ENCODE peak calls at places on chromosomes 1 and 21, in six cellular contexts. F, H, W, S, T and X are unnamed samples.
A peak's percentile ranks its signal among the peaks of the same experiment; 100 is the strongest.

GRCh38 chr1:116855788-116856187 is 53.9 kb upstream of the PTGFRN start:
- DNase-seq in F (no peak), H (no peak), W (no peak), S (no peak), T (peak; percentile 88), X (no peak)

GRCh38 chr1:248625971-248626370 is 8.9 kb downstream of the OR2T11 start:
- DNase-seq in F (no peak), H (no peak), W (no peak), S (no peak), T (no peak), X (no peak)

GRCh38 chr1:157152510-157152909 is 14.3 kb upstream of the ETV3 start:
- DNase-seq in F (no peak), H (no peak), W (no peak), S (no peak), T (no peak), X (no peak)

GRCh38 chr1:84876353-84876752 is 16.7 kb downstream of the LPAR3 start:
- DNase-seq in F (no peak), H (no peak), W (no peak), S (no peak), T (no peak), X (no peak)

GRCh38 chr1:219415915-219416314 is 197.0 kb downstream of the ZC3H11B start:
- DNase-seq in F (no peak), H (no peak), W (no peak), S (no peak), T (no peak), X (no peak)

GRCh38 chr21:33817663-33818433 is 97.8 kb downstream of the ATP5PO start:
- DNase-seq in F (no peak), H (no peak), W (no peak), S (no peak), T (no peak), X (no peak)

GRCh38 chr1:91809267-91809666 is 76.7 kb downstream of the TGFBR3 start:
- DNase-seq in F (no peak), H (no peak), W (no peak), S (no peak), T (no peak), X (no peak)

GRCh38 chr1:36782785-36783184 is 251.5 kb downstream of the GRIK3 start:
- DNase-seq in F (no peak), H (no peak), W (no peak), S (no peak), T (no peak), X (no peak)

GRCh38 chr1:80365634-80366033 is 1359.1 kb upstream of the ADGRL4 start:
- DNase-seq in F (no peak), H (no peak), W (no peak), S (no peak), T (no peak), X (no peak)

GRCh38 chr1:20485527-20486456 is at the start of gene CAMK2N1:
- DNase-seq in F (peak; percentile 84), H (peak; percentile 75), W (peak; percentile 75), S (peak; percentile 83), T (no peak), X (no peak)

GRCh38 chr1:150234647-150235435 is 1.1 kb downstream of the ANP32E start:
- DNase-seq in F (peak; percentile 95), H (peak; percentile 94), W (peak; percentile 82), S (peak; percentile 85), T (no peak), X (no peak)

GRCh38 chr1:34800214-34800613 is 7.4 kb downstream of the GJA4 start:
- DNase-seq in F (no peak), H (no peak), W (no peak), S (no peak), T (no peak), X (no peak)

GRCh38 chr1:36663772-36664430 is 181.2 kb upstream of the CSF3R start:
- DNase-seq in F (no peak), H (no peak), W (no peak), S (no peak), T (no peak), X (no peak)

GRCh38 chr1:232577809-232578208 is 52.1 kb downstream of the SIPA1L2 start:
- DNase-seq in F (no peak), H (no peak), W (no peak), S (no peak), T (no peak), X (no peak)

GRCh38 chr1:7587108-7587507 is 184.0 kb upstream of the VAMP3 start:
- DNase-seq in F (peak; percentile 26), H (peak; percentile 33), W (no peak), S (no peak), T (no peak), X (no peak)

GRCh38 chr1:43271186-43272118 is 1.7 kb downstream of the TMEM125 start:
- DNase-seq in F (no peak), H (peak; percentile 40), W (no peak), S (no peak), T (no peak), X (no peak)

GRCh38 chr1:241627453-241628329 is 12.5 kb downstream of the CHML start:
- DNase-seq in F (no peak), H (no peak), W (no peak), S (no peak), T (no peak), X (no peak)

GRCh38 chr1:8674912-8675311 is 142.5 kb downstream of the RERE start:
- DNase-seq in F (no peak), H (no peak), W (no peak), S (no peak), T (no peak), X (peak; percentile 53)

GRCh38 chr1:236284291-236284711 is 2.5 kb upstream of the ERO1B start:
- DNase-seq in F (no peak), H (no peak), W (no peak), S (no peak), T (no peak), X (no peak)

GRCh38 chr1:194076646-194077045 is 890.2 kb upstream of the B3GALT2 start:
- DNase-seq in F (no peak), H (no peak), W (no peak), S (no peak), T (no peak), X (no peak)

GRCh38 chr1:241706967-241707366 is 54.9 kb downstream of the WDR64 start:
- DNase-seq in F (no peak), H (no peak), W (no peak), S (no peak), T (no peak), X (no peak)

GRCh38 chr1:225343618-225344017 is 84.2 kb downstream of the LBR start:
- DNase-seq in F (no peak), H (no peak), W (no peak), S (no peak), T (no peak), X (no peak)

GRCh38 chr1:27122652-27123051 is 32.3 kb downstream of the SLC9A1 start:
- DNase-seq in F (no peak), H (peak; percentile 86), W (peak; percentile 77), S (peak; percentile 42), T (peak; percentile 77), X (no peak)

GRCh38 chr1:214005716-214006115 is 17.9 kb downstream of the PROX1 start:
- DNase-seq in F (no peak), H (no peak), W (no peak), S (no peak), T (no peak), X (no peak)

GRCh38 chr1:214008347-214008746 is 20.6 kb downstream of the PROX1 start:
- DNase-seq in F (no peak), H (no peak), W (no peak), S (no peak), T (no peak), X (no peak)

GRCh38 chr1:214004795-214005194 is 17.0 kb downstream of the PROX1 start:
- DNase-seq in F (no peak), H (no peak), W (no peak), S (no peak), T (no peak), X (no peak)

GRCh38 chr1:214008791-214009612 is 21.2 kb downstream of the PROX1 start:
- DNase-seq in F (no peak), H (no peak), W (no peak), S (no peak), T (no peak), X (no peak)

GRCh38 chr1:214006845-214007244 is 19.1 kb downstream of the PROX1 start:
- DNase-seq in F (no peak), H (no peak), W (no peak), S (no peak), T (no peak), X (no peak)
- TF ChIP-seq CTCF in F (no peak), H (no peak), W (no peak), S (no peak), T (no peak), X (no peak)

GRCh38 chr1:46298387-46298786 is 5.0 kb downstream of the LRRC41 start:
- DNase-seq in F (no peak), H (no peak), W (no peak), S (no peak), T (no peak), X (no peak)
- H3K4me3 ChIP-seq in F (no peak overlapping the region), H (no peak overlapping the region), W (no peak overlapping the region), S (no peak overlapping the region), T (no peak overlapping the region), X (no peak overlapping the region)

DNA sequence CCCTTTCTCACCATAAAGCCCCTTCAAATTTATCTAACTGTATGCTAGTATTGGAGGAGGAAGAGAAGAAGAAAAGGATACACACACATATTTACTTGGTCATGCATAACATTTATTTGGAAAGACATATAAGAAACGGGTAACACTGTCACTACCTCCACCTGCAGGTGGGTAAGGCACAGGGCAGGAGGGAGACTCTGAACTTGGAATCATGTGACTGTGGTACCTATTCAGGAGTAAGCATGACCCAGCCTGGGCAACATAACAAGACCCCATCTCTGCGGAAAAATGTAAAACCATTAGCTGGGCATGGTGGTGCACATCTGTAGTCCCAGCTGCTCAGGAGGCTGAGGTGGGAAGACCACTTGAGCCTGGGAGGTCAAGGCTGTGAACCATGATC is 1.4 kb upstream of the PADI6 start:
- DNase-seq in F (no peak), H (no peak), W (no peak), S (no peak), T (no peak), X (no peak)
- TF ChIP-seq CTCF in F (no peak), H (no peak), W (no peak), S (no peak), T (peak; percentile 33), X (peak; percentile 46)

GRCh38 chr1:214902636-214903320 is 179.8 kb upstream of the KCNK2 start:
- DNase-seq in F (no peak), H (no peak), W (no peak), S (no peak), T (no peak), X (peak; percentile 37)
- H3K4me3 ChIP-seq in F (no peak overlapping the region), H (no peak overlapping the region), W (no peak overlapping the region), S (no peak overlapping the region), T (no peak overlapping the region), X (no peak overlapping the region)

DNA sequence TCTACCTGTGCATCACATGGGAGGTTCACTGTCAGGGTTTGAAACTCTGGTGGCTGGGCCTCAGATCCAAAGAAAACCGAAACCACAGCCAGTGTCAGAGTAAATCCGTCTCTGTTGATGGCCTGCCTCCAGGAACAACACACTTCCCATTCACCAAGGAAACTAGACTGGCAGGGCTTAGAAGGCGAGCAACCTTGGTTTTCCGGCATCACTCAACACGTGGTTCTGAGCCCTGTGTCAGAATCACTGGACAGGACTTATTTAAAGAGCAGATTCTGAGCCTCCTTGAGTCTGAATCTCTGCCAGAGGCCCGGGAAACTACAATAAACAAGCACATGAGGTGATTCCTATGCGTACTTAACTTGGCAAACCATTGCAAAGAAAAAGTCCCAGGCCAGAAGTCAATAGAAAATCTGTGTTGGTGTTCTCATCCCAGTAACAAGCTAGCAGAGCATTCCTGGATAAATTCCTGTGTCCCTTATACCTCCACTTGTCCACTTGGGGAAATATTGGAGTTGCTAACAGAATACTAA is 70.0 kb downstream of the KCTD3 start:
- DNase-seq in F (no peak), H (peak; percentile 85), W (no peak), S (no peak), T (peak; percentile 5), X (peak; percentile 83)
- TF ChIP-seq CTCF in F (no peak), H (no peak), W (no peak), S (no peak), T (no peak), X (no peak)

GRCh38 chr1:39214998-39215873 is 10.7 kb downstream of the MACF1 start:
- DNase-seq in F (no peak), H (no peak), W (no peak), S (no peak), T (no peak), X (no peak)
- H3K4me3 ChIP-seq in F (no peak overlapping the region), H (peak overlapping the region; percentile 15), W (no peak overlapping the region), S (peak overlapping the region; percentile 59), T (no peak overlapping the region), X (no peak overlapping the region)